ENCODE peak calls at places on chromosomes 3 and 15, in eight cellular contexts. H, A, S, N, R, U, P and I are unnamed samples. For H3K9me3, the result is how much of the 10 kb centered on the place peaks cover.

GRCh38 chr15:82999905-83000671 is 11.4 kb downstream of the C15orf40 start:
- DNase-seq in H (peak), A (no peak), S (no peak), N (no peak), R (no peak), U (no peak), P (no peak), I (peak)

GRCh38 chr3:117399311-117400068 is 689.9 kb downstream of the TUSC7 start:
- DNase-seq in H (peak), A (no peak), S (no peak), N (no peak), R (no peak), U (no peak), P (no peak), I (no peak)

GRCh38 chr15:34341922-34342736 is 807 bp downstream of the NOP10 start:
- DNase-seq in H (no peak), A (no peak), S (no peak), N (no peak), R (no peak), U (no peak), P (no peak), I (peak)

GRCh38 chr15:83178869-83179325 is 28.7 kb downstream of the HDGFL3 start:
- DNase-seq in H (no peak), A (no peak), S (no peak), N (no peak), R (no peak), U (no peak), P (no peak), I (no peak)

GRCh38 chr3:124034809-124035152 is 42.9 kb upstream of the ROPN1 start:
- DNase-seq in H (no peak), A (no peak), S (no peak), N (no peak), R (no peak), U (no peak), P (no peak), I (no peak)

GRCh38 chr3:19808834-19809233 is 125.2 kb downstream of the EFHB start:
- DNase-seq in H (no peak), A (no peak), S (no peak), N (no peak), R (no peak), U (no peak), P (no peak), I (no peak)

GRCh38 chr3:173584093-173584833 is 186.7 kb downstream of the NLGN1 start:
- DNase-seq in H (peak), A (no peak), S (no peak), N (no peak), R (no peak), U (no peak), P (no peak), I (peak)

GRCh38 chr3:11140054-11140712 is 14.1 kb upstream of the HRH1 start:
- DNase-seq in H (no peak), A (no peak), S (peak), N (peak), R (no peak), U (no peak), P (no peak), I (no peak)

GRCh38 chr15:86540840-86541467 is 461.3 kb downstream of the AGBL1 start:
- DNase-seq in H (no peak), A (no peak), S (no peak), N (no peak), R (no peak), U (no peak), P (no peak), I (no peak)

GRCh38 chr3:193665370-193665989 is 72.5 kb downstream of the OPA1 start:
- DNase-seq in H (no peak), A (no peak), S (no peak), N (no peak), R (no peak), U (no peak), P (no peak), I (no peak)

GRCh38 chr3:95670765-95671164 is 1143.6 kb upstream of the EPHA6 start:
- DNase-seq in H (no peak), A (no peak), S (no peak), N (no peak), R (no peak), U (no peak), P (no peak), I (no peak)

GRCh38 chr15:90249123-90249863 is at the start of gene TTLL13:
- DNase-seq in H (peak), A (peak), S (peak), N (peak), R (peak), U (peak), P (peak), I (peak)

GRCh38 chr15:99686290-99686689 is 46.9 kb downstream of the LYSMD4 start:
- DNase-seq in H (no peak), A (no peak), S (no peak), N (no peak), R (no peak), U (no peak), P (no peak), I (no peak)
- H3K9me3 ChIP-seq in H (under half), A (under half), S (under half), N (under half), R (under half), U (under half), P (under half), I (under half)

DNA sequence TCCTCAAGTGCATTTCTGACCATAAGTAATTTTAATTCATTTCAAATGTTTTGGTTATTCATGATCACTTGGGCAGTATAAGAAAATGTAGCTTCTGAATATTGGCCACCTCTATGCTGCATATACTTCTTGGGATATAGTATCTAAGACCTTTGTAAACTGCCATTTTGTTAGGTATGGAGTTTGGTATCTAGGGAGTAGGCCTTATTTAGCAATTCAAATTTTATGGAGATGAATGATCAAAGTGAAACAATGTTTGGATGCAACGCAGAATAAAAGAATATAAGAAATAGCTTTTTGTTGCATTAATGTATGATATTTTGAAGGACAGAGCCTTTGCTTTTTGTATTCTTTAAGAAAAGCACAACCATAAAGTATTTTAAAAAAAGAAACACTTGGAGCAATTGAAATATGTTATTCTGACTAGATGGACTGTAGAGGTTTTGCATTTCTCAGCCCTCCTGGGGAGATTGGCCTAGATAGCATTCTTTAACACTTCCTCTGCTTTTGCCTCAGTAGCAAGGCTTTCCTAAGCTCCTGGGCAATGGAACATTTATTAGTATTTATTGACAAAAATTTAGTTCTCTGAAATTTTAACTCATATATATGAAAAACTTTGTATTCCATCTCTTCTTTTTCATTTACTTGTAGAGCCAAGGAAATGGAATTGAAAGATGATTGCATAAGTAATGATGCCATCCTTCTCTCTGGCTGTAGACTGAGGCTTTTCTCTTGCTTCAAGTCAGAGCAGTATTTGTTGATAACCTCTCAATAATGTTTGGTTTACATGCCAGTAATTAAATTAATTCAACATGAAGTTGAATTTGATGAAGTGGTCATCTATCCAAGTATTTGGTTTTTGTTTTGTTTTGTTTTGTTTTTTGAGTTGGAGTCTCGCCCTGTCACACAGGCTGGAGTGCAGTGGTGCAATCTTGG is 61.8 kb upstream of the UTS2B start:
- DNase-seq in H (no peak), A (no peak), S (no peak), N (no peak), R (no peak), U (no peak), P (no peak), I (no peak)
- TF ChIP-seq POLR2A in H (no peak), A (no peak), S (no peak), N (no peak), R (no peak), U (no peak), P (no peak), I (no peak)

DNA sequence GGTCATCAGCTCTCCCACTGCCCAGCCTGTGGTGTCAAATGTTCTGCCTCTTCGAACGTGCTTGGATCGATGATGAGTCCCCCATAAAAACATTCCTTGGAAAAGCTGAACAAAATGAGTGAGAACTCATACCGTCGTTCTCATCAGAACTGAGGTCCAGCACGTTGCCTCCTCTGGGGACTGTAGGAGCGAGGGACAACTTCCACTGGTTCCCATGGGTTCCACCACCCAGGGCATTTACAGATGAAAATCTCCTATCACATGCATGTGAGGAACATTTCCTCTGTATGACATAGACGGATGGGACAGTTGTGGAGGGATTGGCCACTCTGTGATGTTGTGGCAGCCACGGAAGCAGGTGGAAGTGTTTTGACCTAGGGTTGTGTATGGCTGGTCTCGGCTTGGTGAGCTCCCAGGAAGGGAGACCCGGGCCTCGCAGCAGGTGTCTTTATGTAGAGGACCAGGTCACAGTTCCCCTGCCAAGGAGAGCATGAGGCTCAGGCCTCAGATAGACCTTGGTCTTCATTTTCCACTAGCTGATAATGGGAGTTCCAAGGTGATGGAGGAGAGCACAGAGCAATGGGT is 113.0 kb downstream of the SNRPN start:
- DNase-seq in H (no peak), A (no peak), S (no peak), N (peak), R (no peak), U (no peak), P (no peak), I (no peak)
- H3K9me3 ChIP-seq in H (under half), A (half or more), S (half or more), N (half or more), R (under half), U (half or more), P (half or more), I (under half)

DNA sequence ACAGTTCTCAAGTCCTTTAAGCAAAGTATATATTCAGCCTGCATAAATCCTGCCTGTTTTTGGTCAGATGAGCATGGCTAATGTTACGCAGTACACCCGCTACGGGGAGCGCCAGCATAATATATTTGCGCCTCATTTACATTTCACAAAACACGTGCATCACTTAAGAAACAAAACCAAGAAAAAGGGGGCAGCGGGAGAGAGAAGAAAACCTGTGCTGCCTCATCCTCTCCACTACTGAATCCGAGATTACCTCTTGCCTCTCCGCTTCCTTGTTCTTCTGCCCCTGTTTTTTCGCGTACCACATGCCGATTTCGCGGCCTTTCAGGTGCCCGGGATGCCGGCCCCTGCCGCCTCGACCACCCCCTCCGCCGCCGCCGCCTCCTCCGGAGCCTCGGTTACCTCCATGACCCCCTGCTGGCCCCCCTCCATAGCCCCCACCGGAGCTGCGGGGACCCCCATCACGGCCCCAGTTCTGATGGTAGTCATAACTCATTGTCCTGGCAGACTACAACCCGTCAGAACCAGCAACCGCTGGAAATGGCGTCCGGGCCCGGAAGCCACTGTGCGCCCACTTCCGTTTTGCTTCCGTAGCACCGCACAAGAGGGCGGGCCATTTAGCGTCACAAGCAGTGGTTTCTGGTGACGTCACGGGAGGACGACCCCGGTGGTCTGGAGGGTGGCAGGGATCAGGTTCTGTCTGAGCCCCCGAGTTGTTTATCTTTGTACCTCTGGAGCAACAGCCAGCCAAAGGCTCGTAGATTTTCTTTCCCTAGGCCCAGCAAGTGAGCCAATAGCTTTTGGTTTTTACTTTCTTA is at the start of gene DHX36:
- DNase-seq in H (peak), A (peak), S (peak), N (peak), R (peak), U (peak), P (peak), I (peak)
- TF ChIP-seq POLR2A in H (peak), A (peak), S (peak), N (peak), R (peak), U (peak), P (peak), I (peak)